ENCODE peak calls at places on chromosomes 4 and X, in eight cellular contexts. One of them, this sample, is unnamed.

GRCh38 chrX:1673337-1673736 is 58.5 kb downstream of the ASMT start:
- DNase-seq in glutamatergic neuron: no peak
- DNase-seq in AG09309: no peak
- DNase-seq in ovary: no peak
- DNase-seq in B cell: peak
- DNase-seq in T-helper 9 cell: peak
- DNase-seq in RPMI7951: peak
- DNase-seq in activated naive CD8-positive, alpha-beta T cell treated with anti-CD3 and anti-CD28 coated beads, Interleukin-2, amount 50 U/mL, for 24 hours: peak
- DNase-seq in this sample: no peak

GRCh38 chr4:16024009-16024408 is 59.8 kb downstream of the PROM1 start:
- DNase-seq in glutamatergic neuron: no peak
- DNase-seq in AG09309: peak
- DNase-seq in ovary: no peak
- DNase-seq in B cell: no peak
- DNase-seq in T-helper 9 cell: no peak
- DNase-seq in RPMI7951: peak
- DNase-seq in activated naive CD8-positive, alpha-beta T cell treated with anti-CD3 and anti-CD28 coated beads, Interleukin-2, amount 50 U/mL, for 24 hours: no peak
- DNase-seq in this sample: no peak

GRCh38 chr4:137861682-137862081 is 329.4 kb upstream of the PCDH18 start:
- DNase-seq in glutamatergic neuron: no peak
- DNase-seq in AG09309: peak
- DNase-seq in ovary: no peak
- DNase-seq in B cell: no peak
- DNase-seq in T-helper 9 cell: no peak
- DNase-seq in RPMI7951: peak
- DNase-seq in activated naive CD8-positive, alpha-beta T cell treated with anti-CD3 and anti-CD28 coated beads, Interleukin-2, amount 50 U/mL, for 24 hours: no peak
- DNase-seq in this sample: no peak

GRCh38 chr4:7041851-7042696 is 1.1 kb upstream of the TADA2B start:
- DNase-seq in glutamatergic neuron: peak
- DNase-seq in AG09309: no peak
- DNase-seq in ovary: peak
- DNase-seq in B cell: peak
- DNase-seq in T-helper 9 cell: peak
- DNase-seq in RPMI7951: peak
- DNase-seq in activated naive CD8-positive, alpha-beta T cell treated with anti-CD3 and anti-CD28 coated beads, Interleukin-2, amount 50 U/mL, for 24 hours: peak
- DNase-seq in this sample: peak

GRCh38 chrX:84248226-84248625 is 60.2 kb upstream of the RPS6KA6 start:
- DNase-seq in glutamatergic neuron: no peak
- DNase-seq in AG09309: no peak
- DNase-seq in ovary: no peak
- DNase-seq in B cell: no peak
- DNase-seq in T-helper 9 cell: no peak
- DNase-seq in RPMI7951: no peak
- DNase-seq in activated naive CD8-positive, alpha-beta T cell treated with anti-CD3 and anti-CD28 coated beads, Interleukin-2, amount 50 U/mL, for 24 hours: no peak
- DNase-seq in this sample: no peak

GRCh38 chrX:18994713-18995112 is 10.8 kb upstream of the PHKA2 start:
- DNase-seq in glutamatergic neuron: no peak
- DNase-seq in AG09309: peak
- DNase-seq in ovary: no peak
- DNase-seq in B cell: no peak
- DNase-seq in T-helper 9 cell: no peak
- DNase-seq in RPMI7951: peak
- DNase-seq in activated naive CD8-positive, alpha-beta T cell treated with anti-CD3 and anti-CD28 coated beads, Interleukin-2, amount 50 U/mL, for 24 hours: no peak
- DNase-seq in this sample: no peak

GRCh38 chr4:82969414-82969813 is 41.2 kb downstream of the LIN54 start:
- DNase-seq in glutamatergic neuron: no peak
- DNase-seq in AG09309: no peak
- DNase-seq in ovary: no peak
- DNase-seq in B cell: no peak
- DNase-seq in T-helper 9 cell: no peak
- DNase-seq in RPMI7951: no peak
- DNase-seq in activated naive CD8-positive, alpha-beta T cell treated with anti-CD3 and anti-CD28 coated beads, Interleukin-2, amount 50 U/mL, for 24 hours: no peak
- DNase-seq in this sample: no peak

GRCh38 chr4:142817442-142817841 is 28.7 kb downstream of the INPP4B start:
- DNase-seq in glutamatergic neuron: no peak
- DNase-seq in AG09309: peak
- DNase-seq in ovary: no peak
- DNase-seq in B cell: no peak
- DNase-seq in T-helper 9 cell: no peak
- DNase-seq in RPMI7951: peak
- DNase-seq in activated naive CD8-positive, alpha-beta T cell treated with anti-CD3 and anti-CD28 coated beads, Interleukin-2, amount 50 U/mL, for 24 hours: peak
- DNase-seq in this sample: no peak

GRCh38 chrX:1554469-1555210 is 17.7 kb upstream of the P2RY8 start:
- DNase-seq in glutamatergic neuron: no peak
- DNase-seq in AG09309: no peak
- DNase-seq in ovary: no peak
- DNase-seq in B cell: peak
- DNase-seq in T-helper 9 cell: peak
- DNase-seq in RPMI7951: no peak
- DNase-seq in activated naive CD8-positive, alpha-beta T cell treated with anti-CD3 and anti-CD28 coated beads, Interleukin-2, amount 50 U/mL, for 24 hours: no peak
- DNase-seq in this sample: peak

GRCh38 chrX:19889582-19890342 is 2.4 kb upstream of the SH3KBP1 start:
- DNase-seq in glutamatergic neuron: no peak
- DNase-seq in AG09309: no peak
- DNase-seq in ovary: peak
- DNase-seq in B cell: no peak
- DNase-seq in T-helper 9 cell: peak
- DNase-seq in RPMI7951: peak
- DNase-seq in activated naive CD8-positive, alpha-beta T cell treated with anti-CD3 and anti-CD28 coated beads, Interleukin-2, amount 50 U/mL, for 24 hours: peak
- DNase-seq in this sample: no peak

GRCh38 chr4:16133406-16133805 is 49.6 kb upstream of the PROM1 start:
- DNase-seq in glutamatergic neuron: no peak
- DNase-seq in AG09309: no peak
- DNase-seq in ovary: no peak
- DNase-seq in B cell: no peak
- DNase-seq in T-helper 9 cell: no peak
- DNase-seq in RPMI7951: no peak
- DNase-seq in activated naive CD8-positive, alpha-beta T cell treated with anti-CD3 and anti-CD28 coated beads, Interleukin-2, amount 50 U/mL, for 24 hours: no peak
- DNase-seq in this sample: no peak

GRCh38 chr4:176360446-176360845 is 40.7 kb downstream of the SPCS3 start:
- DNase-seq in glutamatergic neuron: no peak
- DNase-seq in AG09309: no peak
- DNase-seq in ovary: no peak
- DNase-seq in B cell: no peak
- DNase-seq in T-helper 9 cell: no peak
- DNase-seq in RPMI7951: peak
- DNase-seq in activated naive CD8-positive, alpha-beta T cell treated with anti-CD3 and anti-CD28 coated beads, Interleukin-2, amount 50 U/mL, for 24 hours: no peak
- DNase-seq in this sample: no peak

GRCh38 chrX:96438803-96439202 is 245.8 kb upstream of the DIAPH2 start:
- DNase-seq in glutamatergic neuron: no peak
- DNase-seq in AG09309: no peak
- DNase-seq in ovary: no peak
- DNase-seq in B cell: no peak
- DNase-seq in T-helper 9 cell: no peak
- DNase-seq in RPMI7951: no peak
- DNase-seq in activated naive CD8-positive, alpha-beta T cell treated with anti-CD3 and anti-CD28 coated beads, Interleukin-2, amount 50 U/mL, for 24 hours: no peak
- DNase-seq in this sample: no peak

GRCh38 chr4:56051049-56051709 is 102.4 kb downstream of the CEP135 start:
- DNase-seq in glutamatergic neuron: no peak
- DNase-seq in AG09309: no peak
- DNase-seq in ovary: no peak
- DNase-seq in B cell: no peak
- DNase-seq in T-helper 9 cell: no peak
- DNase-seq in RPMI7951: no peak
- DNase-seq in activated naive CD8-positive, alpha-beta T cell treated with anti-CD3 and anti-CD28 coated beads, Interleukin-2, amount 50 U/mL, for 24 hours: no peak
- DNase-seq in this sample: no peak

GRCh38 chr4:45147866-45148265 is 421.5 kb upstream of the GNPDA2 start:
- DNase-seq in glutamatergic neuron: no peak
- DNase-seq in AG09309: no peak
- DNase-seq in ovary: no peak
- DNase-seq in B cell: no peak
- DNase-seq in T-helper 9 cell: no peak
- DNase-seq in RPMI7951: no peak
- DNase-seq in activated naive CD8-positive, alpha-beta T cell treated with anti-CD3 and anti-CD28 coated beads, Interleukin-2, amount 50 U/mL, for 24 hours: no peak
- DNase-seq in this sample: no peak

GRCh38 chr4:157072002-157072401 is 3.9 kb upstream of the GLRB start:
- DNase-seq in glutamatergic neuron: no peak
- DNase-seq in AG09309: no peak
- DNase-seq in ovary: no peak
- DNase-seq in B cell: no peak
- DNase-seq in T-helper 9 cell: no peak
- DNase-seq in RPMI7951: no peak
- DNase-seq in activated naive CD8-positive, alpha-beta T cell treated with anti-CD3 and anti-CD28 coated beads, Interleukin-2, amount 50 U/mL, for 24 hours: no peak
- DNase-seq in this sample: no peak

GRCh38 chrX:152958047-152958446 is 35.9 kb downstream of the PNMA5 start:
- DNase-seq in glutamatergic neuron: no peak
- DNase-seq in AG09309: no peak
- DNase-seq in ovary: no peak
- DNase-seq in B cell: peak
- DNase-seq in T-helper 9 cell: no peak
- DNase-seq in RPMI7951: peak
- DNase-seq in activated naive CD8-positive, alpha-beta T cell treated with anti-CD3 and anti-CD28 coated beads, Interleukin-2, amount 50 U/mL, for 24 hours: no peak
- DNase-seq in this sample: no peak

GRCh38 chr4:183444149-183444952 is at the start of gene CDKN2AIP:
- DNase-seq in glutamatergic neuron: peak
- DNase-seq in AG09309: peak
- DNase-seq in ovary: peak
- DNase-seq in B cell: peak
- DNase-seq in T-helper 9 cell: peak
- DNase-seq in RPMI7951: peak
- DNase-seq in activated naive CD8-positive, alpha-beta T cell treated with anti-CD3 and anti-CD28 coated beads, Interleukin-2, amount 50 U/mL, for 24 hours: peak
- DNase-seq in this sample: peak

GRCh38 chrX:119266364-119266995 is 30.4 kb downstream of the PGRMC1 start:
- DNase-seq in glutamatergic neuron: no peak
- DNase-seq in AG09309: no peak
- DNase-seq in ovary: no peak
- DNase-seq in B cell: peak
- DNase-seq in T-helper 9 cell: no peak
- DNase-seq in RPMI7951: peak
- DNase-seq in activated naive CD8-positive, alpha-beta T cell treated with anti-CD3 and anti-CD28 coated beads, Interleukin-2, amount 50 U/mL, for 24 hours: peak
- DNase-seq in this sample: no peak

GRCh38 chrX:26414534-26414933 is 198.6 kb downstream of the MAGEB5 start:
- DNase-seq in glutamatergic neuron: no peak
- DNase-seq in AG09309: no peak
- DNase-seq in ovary: no peak
- DNase-seq in B cell: no peak
- DNase-seq in T-helper 9 cell: no peak
- DNase-seq in RPMI7951: no peak
- DNase-seq in activated naive CD8-positive, alpha-beta T cell treated with anti-CD3 and anti-CD28 coated beads, Interleukin-2, amount 50 U/mL, for 24 hours: no peak
- DNase-seq in this sample: no peak

This sample was measured in sigmoid colon.